ENCODE peak calls at places on chromosomes 6 and 20, in four cellular contexts. E is stimulated activated naive CD8-positive, alpha-beta T cell treated with anti-CD3 and anti-CD28 coated beads, Interleukin-15, amount 100 ng/mL, for 72 hours; X is stimulated activated CD8-positive, alpha-beta memory T cell treated with anti-CD3 and anti-CD28 coated beads, Interleukin-4, amount 100 ng/mL, for 24 hours; U is breast epithelium. L is an unnamed sample.

GRCh38 chr6:85923013-85923430 is 280.3 kb upstream of the SYNCRIP start:
- DNase-seq in E (peak), X (no peak), U (no peak), L (no peak)

GRCh38 chr6:111981441-111981840 is 72.5 kb upstream of the CCN6 start:
- DNase-seq in E (no peak), X (no peak), U (no peak), L (no peak)

GRCh38 chr20:58366866-58367265 is 22.2 kb upstream of the VAPB start:
- DNase-seq in E (no peak), X (no peak), U (no peak), L (no peak)

GRCh38 chr6:37207903-37208456 is 38.0 kb downstream of the PIM1 start:
- DNase-seq in E (peak), X (peak), U (peak), L (peak)

GRCh38 chr6:141401851-141402250 is 730.9 kb upstream of the GJE1 start:
- DNase-seq in E (no peak), X (no peak), U (no peak), L (no peak)

GRCh38 chr20:53708129-53708968 is 114.7 kb upstream of the ZNF217 start:
- DNase-seq in E (peak), X (peak), U (no peak), L (peak)

GRCh38 chr6:123402052-123402451 is 234.7 kb downstream of the TRDN start:
- DNase-seq in E (no peak), X (no peak), U (no peak), L (no peak)

GRCh38 chr6:167757821-167758220 is 68.9 kb upstream of the AFDN start:
- DNase-seq in E (no peak), X (no peak), U (no peak), L (no peak)

GRCh38 chr6:39178235-39178634 is 51.0 kb downstream of the KCNK5 start:
- DNase-seq in E (no peak), X (no peak), U (no peak), L (no peak)

GRCh38 chr6:2738373-2738979 is 12.2 kb downstream of the MYLK4 start:
- DNase-seq in E (peak), X (peak), U (no peak), L (no peak)

GRCh38 chr6:117951783-117952182 is 44.7 kb downstream of the SLC35F1 start:
- DNase-seq in E (no peak), X (no peak), U (no peak), L (no peak)

GRCh38 chr6:112307707-112308106 is 39.4 kb upstream of the RFPL4B start:
- DNase-seq in E (no peak), X (no peak), U (no peak), L (no peak)

GRCh38 chr6:37665309-37665708 is 32.4 kb downstream of the MDGA1 start:
- DNase-seq in E (no peak), X (no peak), U (no peak), L (no peak)

GRCh38 chr6:163474581-163474980 is 60.1 kb downstream of the QKI start:
- DNase-seq in E (no peak), X (no peak), U (no peak), L (no peak)

GRCh38 chr20:10239954-10240353 is 21.3 kb downstream of the SNAP25 start:
- DNase-seq in E (no peak), X (no peak), U (peak), L (no peak)

GRCh38 chr6:6105472-6106036 is 98.8 kb upstream of the NRN1 start:
- DNase-seq in E (no peak), X (no peak), U (no peak), L (no peak)

GRCh38 chr6:19837511-19838441 is 606 bp downstream of the ID4 start:
- DNase-seq in E (no peak), X (no peak), U (peak), L (no peak)

GRCh38 chr6:23533954-23534725 is 591.9 kb upstream of the NRSN1 start:
- DNase-seq in E (no peak), X (no peak), U (no peak), L (no peak)

GRCh38 chr6:20352346-20352745 is 49.3 kb upstream of the E2F3 start:
- DNase-seq in E (no peak), X (no peak), U (no peak), L (no peak)